ENCODE peak calls at places on chromosomes 3 and 15, in six cellular contexts. B is mammary epithelial cell, D is KG1, Z is NCI-H2029, L is HT1080, N is left colon. I is an unnamed sample.

GRCh38 chr15:83114305-83114704 is 6.9 kb downstream of the TM6SF1 start:
- DNase-seq in L (no peak), B (no peak), N (no peak), Z (no peak), D (no peak), I (no peak)

GRCh38 chr3:78818161-78818985 is 949.4 kb downstream of the ROBO1 start:
- DNase-seq in Z (no peak), D (no peak), L (no peak), B (no peak), N (no peak), I (no peak)

GRCh38 chr3:63343674-63344073 is 65.6 kb downstream of the SYNPR start:
- DNase-seq in N (peak; percentile 85), L (peak; percentile 87), D (peak; percentile 60), Z (peak; percentile 73), B (peak; percentile 84), I (peak; percentile 41)

GRCh38 chr3:138452491-138452890 is 18.1 kb downstream of the ESYT3 start:
- DNase-seq in Z (no peak), N (no peak), L (no peak), D (no peak), B (no peak), I (no peak)

GRCh38 chr3:23888617-23889228 is 28.1 kb downstream of the NKIRAS1 start:
- DNase-seq in N (no peak), Z (no peak), L (no peak), B (no peak), D (no peak), I (no peak)

GRCh38 chr15:60901647-60902046 is 327.5 kb downstream of the RORA start:
- DNase-seq in L (no peak), N (no peak), D (no peak), Z (no peak), B (no peak), I (no peak)

GRCh38 chr3:31251083-31251482 is 281.6 kb upstream of the STT3B start:
- DNase-seq in L (no peak), B (no peak), N (no peak), Z (no peak), D (no peak), I (no peak)

GRCh38 chr3:78848392-78849288 is 919.2 kb downstream of the ROBO1 start:
- DNase-seq in N (no peak), D (no peak), L (no peak), B (no peak), Z (no peak), I (peak; percentile 89)

GRCh38 chr3:10926441-10926830 is 66.1 kb upstream of the SLC6A1 start:
- DNase-seq in L (no peak), B (no peak), N (no peak), Z (no peak), D (no peak), I (no peak)

GRCh38 chr3:129432671-129433070 is 4.2 kb upstream of the EFCAB12 start:
- DNase-seq in D (no peak), B (no peak), Z (no peak), L (no peak), N (no peak), I (no peak)

I was measured in WERI-Rb-1.